ENCODE peak calls at places on chromosomes 16 and 17, in ten cellular contexts. One of them, this sample, is unnamed.

GRCh38 chr17:47869114-47869513 is 18.2 kb upstream of the SP6 start:
- DNase-seq in neuronal stem cell: no peak
- DNase-seq in activated CD8-positive, alpha-beta memory T cell treated with anti-CD3 and anti-CD28 coated beads for 48 hours: no peak
- DNase-seq in activated gamma-delta T cell treated with Interleukin-2 at 50 U/mL for 16 hours: no peak
- DNase-seq in NCI-H1105: no peak
- DNase-seq in left lobe of liver: no peak
- DNase-seq in cardiac fibroblast: no peak
- DNase-seq in activated T-cell treated with anti-CD3 and anti-CD28 coated beads, Interleukin-2, amount 50 U/mL, for 72 hours: no peak
- DNase-seq in breast epithelium: no peak
- DNase-seq in progenitor cell of endocrine pancreas: no peak
- DNase-seq in this sample: no peak

GRCh38 chr17:19003966-19004600 is 481 bp downstream of the FAM83G start:
- DNase-seq in activated T-cell treated with anti-CD3 and anti-CD28 coated beads, Interleukin-2, amount 50 U/mL, for 72 hours: peak; percentile 53
- DNase-seq in activated CD8-positive, alpha-beta memory T cell treated with anti-CD3 and anti-CD28 coated beads for 48 hours: no peak
- DNase-seq in left lobe of liver: peak; percentile 80
- DNase-seq in progenitor cell of endocrine pancreas: peak; percentile 46
- DNase-seq in NCI-H1105: no peak
- DNase-seq in breast epithelium: no peak
- DNase-seq in activated gamma-delta T cell treated with Interleukin-2 at 50 U/mL for 16 hours: peak; percentile 23
- DNase-seq in cardiac fibroblast: peak; percentile 40
- DNase-seq in neuronal stem cell: peak; percentile 32
- DNase-seq in this sample: no peak

GRCh38 chr17:75244133-75244866 is 17.1 kb downstream of the GGA3 start:
- DNase-seq in breast epithelium: no peak
- DNase-seq in activated CD8-positive, alpha-beta memory T cell treated with anti-CD3 and anti-CD28 coated beads for 48 hours: no peak
- DNase-seq in activated gamma-delta T cell treated with Interleukin-2 at 50 U/mL for 16 hours: no peak
- DNase-seq in progenitor cell of endocrine pancreas: no peak
- DNase-seq in left lobe of liver: no peak
- DNase-seq in neuronal stem cell: no peak
- DNase-seq in cardiac fibroblast: no peak
- DNase-seq in NCI-H1105: no peak
- DNase-seq in activated T-cell treated with anti-CD3 and anti-CD28 coated beads, Interleukin-2, amount 50 U/mL, for 72 hours: no peak
- DNase-seq in this sample: no peak

GRCh38 chr17:78828470-78829185 is 12.0 kb downstream of the USP36 start:
- DNase-seq in progenitor cell of endocrine pancreas: no peak
- DNase-seq in activated T-cell treated with anti-CD3 and anti-CD28 coated beads, Interleukin-2, amount 50 U/mL, for 72 hours: no peak
- DNase-seq in activated CD8-positive, alpha-beta memory T cell treated with anti-CD3 and anti-CD28 coated beads for 48 hours: no peak
- DNase-seq in cardiac fibroblast: peak; percentile 70
- DNase-seq in NCI-H1105: no peak
- DNase-seq in breast epithelium: no peak
- DNase-seq in neuronal stem cell: no peak
- DNase-seq in activated gamma-delta T cell treated with Interleukin-2 at 50 U/mL for 16 hours: no peak
- DNase-seq in left lobe of liver: no peak
- DNase-seq in this sample: no peak

GRCh38 chr16:84718-85452 is 6.9 kb downstream of the MPG start:
- DNase-seq in cardiac fibroblast: peak; percentile 97
- DNase-seq in NCI-H1105: no peak
- DNase-seq in neuronal stem cell: no peak
- DNase-seq in activated CD8-positive, alpha-beta memory T cell treated with anti-CD3 and anti-CD28 coated beads for 48 hours: peak; percentile 41
- DNase-seq in left lobe of liver: no peak
- DNase-seq in activated gamma-delta T cell treated with Interleukin-2 at 50 U/mL for 16 hours: peak; percentile 44
- DNase-seq in progenitor cell of endocrine pancreas: no peak
- DNase-seq in activated T-cell treated with anti-CD3 and anti-CD28 coated beads, Interleukin-2, amount 50 U/mL, for 72 hours: peak; percentile 79
- DNase-seq in breast epithelium: no peak
- DNase-seq in this sample: no peak

GRCh38 chr17:30954046-30954805 is 16.6 kb upstream of the RNF135 start:
- DNase-seq in breast epithelium: peak; percentile 27
- DNase-seq in activated T-cell treated with anti-CD3 and anti-CD28 coated beads, Interleukin-2, amount 50 U/mL, for 72 hours: no peak
- DNase-seq in NCI-H1105: no peak
- DNase-seq in progenitor cell of endocrine pancreas: no peak
- DNase-seq in activated CD8-positive, alpha-beta memory T cell treated with anti-CD3 and anti-CD28 coated beads for 48 hours: no peak
- DNase-seq in cardiac fibroblast: peak; percentile 44
- DNase-seq in activated gamma-delta T cell treated with Interleukin-2 at 50 U/mL for 16 hours: no peak
- DNase-seq in neuronal stem cell: no peak
- DNase-seq in left lobe of liver: no peak
- DNase-seq in this sample: no peak

GRCh38 chr16:12158428-12158827 is 181.9 kb downstream of the SNX29 start:
- DNase-seq in NCI-H1105: no peak
- DNase-seq in left lobe of liver: no peak
- DNase-seq in activated gamma-delta T cell treated with Interleukin-2 at 50 U/mL for 16 hours: no peak
- DNase-seq in breast epithelium: no peak
- DNase-seq in activated CD8-positive, alpha-beta memory T cell treated with anti-CD3 and anti-CD28 coated beads for 48 hours: no peak
- DNase-seq in neuronal stem cell: no peak
- DNase-seq in progenitor cell of endocrine pancreas: no peak
- DNase-seq in cardiac fibroblast: peak; percentile 89
- DNase-seq in activated T-cell treated with anti-CD3 and anti-CD28 coated beads, Interleukin-2, amount 50 U/mL, for 72 hours: no peak
- DNase-seq in this sample: no peak

GRCh38 chr16:14325921-14326401 is 254.8 kb downstream of the MRTFB start:
- DNase-seq in activated CD8-positive, alpha-beta memory T cell treated with anti-CD3 and anti-CD28 coated beads for 48 hours: no peak
- DNase-seq in neuronal stem cell: no peak
- DNase-seq in activated gamma-delta T cell treated with Interleukin-2 at 50 U/mL for 16 hours: no peak
- DNase-seq in breast epithelium: no peak
- DNase-seq in cardiac fibroblast: no peak
- DNase-seq in NCI-H1105: peak; percentile 76
- DNase-seq in activated T-cell treated with anti-CD3 and anti-CD28 coated beads, Interleukin-2, amount 50 U/mL, for 72 hours: no peak
- DNase-seq in progenitor cell of endocrine pancreas: no peak
- DNase-seq in left lobe of liver: no peak
- DNase-seq in this sample: no peak